ENCODE peak calls at places on chromosomes 12 and 14, in ten cellular contexts. W, D, T, P, L, J, I, M, K and O are unnamed samples.

GRCh38 chr12:5273709-5274108 is 158.2 kb upstream of the NTF3 start:
- DNase-seq in T (no peak), W (no peak), L (no peak), D (no peak), I (no peak), K (no peak), J (no peak), M (no peak), P (no peak), O (no peak)

GRCh38 chr12:48946206-48946605 is 11.1 kb downstream of the ARF3 start:
- DNase-seq in L (no peak), P (peak; percentile 34), T (no peak), M (no peak), W (no peak), D (no peak), J (no peak), K (no peak), I (no peak), O (no peak)

GRCh38 chr12:123075591-123076171 is 75.2 kb downstream of the PITPNM2 start:
- DNase-seq in M (no peak), I (no peak), L (peak; percentile 65), W (peak; percentile 32), P (no peak), K (no peak), T (no peak), J (peak; percentile 38), D (peak; percentile 29), O (no peak)

GRCh38 chr12:20125259-20125919 is 242.9 kb upstream of the PDE3A start:
- DNase-seq in L (no peak), D (no peak), T (no peak), I (no peak), P (no peak), K (no peak), W (no peak), M (no peak), J (no peak), O (no peak)

GRCh38 chr12:80056232-80056631 is 43.1 kb upstream of the OTOGL start:
- DNase-seq in J (no peak), M (no peak), W (no peak), T (no peak), K (no peak), I (no peak), P (no peak), L (no peak), D (no peak), O (no peak)

GRCh38 chr14:53534841-53535240 is 381.7 kb upstream of the DDHD1 start:
- DNase-seq in J (no peak), D (no peak), W (no peak), K (no peak), T (no peak), I (no peak), M (no peak), P (no peak), L (no peak), O (no peak)

GRCh38 chr12:15982471-15982870 is 71.3 kb downstream of the DERA start:
- DNase-seq in W (peak; percentile 19), P (peak; percentile 18), M (no peak), J (no peak), D (no peak), K (no peak), T (no peak), L (no peak), I (no peak), O (no peak)

GRCh38 chr12:14893471-14894250 is 8.0 kb upstream of the MGP start:
- DNase-seq in I (no peak), W (no peak), D (no peak), K (no peak), T (no peak), L (no peak), J (no peak), M (peak; percentile 44), P (no peak), O (no peak)

GRCh38 chr12:22275847-22276246 is 58.7 kb downstream of the ST8SIA1 start:
- DNase-seq in M (peak; percentile 95), T (peak; percentile 87), D (peak; percentile 100), J (no peak), P (no peak), L (no peak), K (peak; percentile 80), I (peak; percentile 100), W (peak; percentile 28), O (peak; percentile 100)

GRCh38 chr12:25497021-25497420 is 56.1 kb downstream of the LMNTD1 start:
- DNase-seq in L (no peak), D (peak; percentile 21), W (no peak), T (no peak), M (peak; percentile 41), K (no peak), P (no peak), J (no peak), I (no peak), O (no peak)

GRCh38 chr12:26870491-26871419 is 37.8 kb upstream of the ITPR2 start:
- DNase-seq in M (no peak), J (no peak), W (no peak), K (no peak), I (no peak), T (no peak), L (no peak), D (peak; percentile 78), P (peak; percentile 64), O (no peak)

GRCh38 chr12:56087220-56087619 is 7.3 kb downstream of the ERBB3 start:
- DNase-seq in D (peak; percentile 20), T (peak; percentile 91), M (no peak), P (peak; percentile 42), L (no peak), J (no peak), K (peak; percentile 84), I (no peak), W (no peak), O (no peak)

GRCh38 chr12:11756523-11756922 is 107.0 kb downstream of the ETV6 start:
- DNase-seq in L (no peak), T (no peak), K (no peak), W (no peak), M (no peak), J (no peak), I (no peak), D (no peak), P (no peak), O (no peak)

GRCh38 chr14:91870001-91870400 is 2.7 kb upstream of the TC2N start:
- DNase-seq in K (no peak), J (peak; percentile 62), T (no peak), I (no peak), W (no peak), D (peak; percentile 68), L (peak; percentile 40), M (no peak), P (no peak), O (no peak)

GRCh38 chr12:51889216-51890134 is 1.6 kb downstream of the ANKRD33 start:
- DNase-seq in W (no peak), J (no peak), I (no peak), T (no peak), L (no peak), P (no peak), D (no peak), K (peak; percentile 49), M (no peak), O (no peak)

GRCh38 chr12:10305411-10305810 is 2.3 kb upstream of the KLRD1 start:
- DNase-seq in I (no peak), T (no peak), P (no peak), L (no peak), K (no peak), D (no peak), M (no peak), J (no peak), W (no peak), O (no peak)

GRCh38 chr12:95774311-95775045 is 16.1 kb downstream of the NTN4 start:
- DNase-seq in J (no peak), K (no peak), T (no peak), D (peak; percentile 64), I (no peak), P (no peak), L (no peak), M (no peak), W (no peak), O (no peak)

GRCh38 chr12:65526311-65526710 is 247.8 kb downstream of the MSRB3 start:
- DNase-seq in K (no peak), D (peak; percentile 74), P (no peak), W (no peak), J (no peak), T (no peak), L (no peak), I (no peak), M (no peak), O (no peak)

GRCh38 chr12:91651728-91652127 is 469.1 kb upstream of the DCN start:
- DNase-seq in L (no peak), W (no peak), P (no peak), M (no peak), T (no peak), J (no peak), K (no peak), I (no peak), D (no peak), O (no peak)

GRCh38 chr12:107844312-107844921 is 69.9 kb downstream of the ASCL4 start:
- DNase-seq in D (no peak), P (no peak), L (no peak), W (no peak), J (no peak), M (no peak), I (no peak), K (no peak), T (no peak), O (no peak)

GRCh38 chr14:20620798-20621478 is 20.6 kb downstream of the OR6S1 start:
- DNase-seq in J (no peak), M (no peak), P (no peak), W (no peak), D (no peak), L (no peak), I (no peak), K (no peak), T (no peak), O (no peak)